ENCODE peak calls at places on chromosomes 11 and 22, in four cellular contexts. O, Q, D and U are unnamed samples.

GRCh38 chr11:128498846-128499245 is 88.5 kb downstream of the ETS1 start:
- DNase-seq in Q (no peak), O (no peak), D (no peak), U (peak)

GRCh38 chr11:118010738-118011461 is 24.7 kb downstream of the IL10RA start:
- DNase-seq in D (peak), O (no peak), Q (peak), U (no peak)

GRCh38 chr11:47488111-47488510 is 39.2 kb upstream of the RAPSN start:
- DNase-seq in O (no peak), D (no peak), Q (no peak), U (no peak)

GRCh38 chr22:31019276-31019930 is 50.3 kb downstream of the TUG1 start:
- DNase-seq in D (no peak), O (no peak), Q (no peak), U (no peak)

GRCh38 chr11:120517390-120518315 is 6.1 kb downstream of the GRIK4 start:
- DNase-seq in O (no peak), D (no peak), Q (peak), U (peak)

GRCh38 chr11:11977206-11977938 is 31.1 kb downstream of the DKK3 start:
- DNase-seq in D (peak), O (peak), Q (peak), U (peak)

GRCh38 chr11:33013706-33014105 is 2.0 kb upstream of the DEPDC7 start:
- DNase-seq in D (no peak), O (no peak), Q (no peak), U (peak)

GRCh38 chr11:2314525-2315394 is 12.9 kb downstream of the TSPAN32 start:
- DNase-seq in O (no peak), Q (peak), D (peak), U (peak)

GRCh38 chr11:13603661-13604060 is 64.8 kb upstream of the FAR1 start:
- DNase-seq in D (no peak), Q (no peak), O (no peak), U (no peak)

GRCh38 chr11:27861706-27862430 is 161.6 kb upstream of the BDNF start:
- DNase-seq in Q (no peak), O (peak), D (no peak), U (peak)

GRCh38 chr11:116148056-116148455 is 624.7 kb downstream of the BUD13 start:
- DNase-seq in O (no peak), D (no peak), Q (no peak), U (no peak)

GRCh38 chr22:38742176-38742942 is 13.4 kb downstream of the SUN2 start:
- DNase-seq in Q (no peak), O (no peak), D (no peak), U (no peak)

GRCh38 chr11:34145073-34145472 is 39.6 kb downstream of the NAT10 start:
- DNase-seq in O (no peak), Q (no peak), D (no peak), U (no peak)

GRCh38 chr22:29334696-29335344 is 19.3 kb upstream of the RASL10A start:
- DNase-seq in Q (no peak), O (no peak), D (no peak), U (no peak)

GRCh38 chr11:130848361-130849214 is 67.7 kb downstream of the SNX19 start:
- DNase-seq in D (no peak), O (no peak), Q (no peak), U (no peak)

GRCh38 chr22:50529416-50530279 is at the start of gene TYMP:
- DNase-seq in Q (peak), D (peak), O (no peak), U (no peak)

GRCh38 chr11:27592111-27592780 is 85.7 kb upstream of the LIN7C start:
- DNase-seq in Q (no peak), D (no peak), O (no peak), U (peak)

GRCh38 chr11:134068829-134069425 is at the start of gene JAM3:
- DNase-seq in Q (peak), O (peak), D (peak), U (peak)

GRCh38 chr22:22168190-22168940 is 76.2 kb upstream of the VPREB1 start:
- DNase-seq in D (peak), Q (no peak), O (no peak), U (peak)

GRCh38 chr22:46193898-46194310 is 43.6 kb downstream of the PPARA start:
- DNase-seq in D (no peak), Q (no peak), O (no peak), U (no peak)

GRCh38 chr11:120131941-120132644 is 5.8 kb downstream of the TRIM29 start:
- DNase-seq in Q (peak), D (peak), O (peak), U (no peak)

GRCh38 chr22:29231971-29232959 is 26.6 kb downstream of the EMID1 start:
- DNase-seq in D (peak), O (no peak), Q (no peak), U (no peak)

GRCh38 chr22:29375436-29376076 is 12.8 kb downstream of the AP1B1 start:
- DNase-seq in Q (no peak), O (no peak), D (no peak), U (peak)

GRCh38 chr22:50687829-50688228 is 15.2 kb downstream of the SHANK3 start:
- DNase-seq in D (no peak), O (no peak), Q (peak), U (no peak)

GRCh38 chr22:36165161-36165560 is 4.6 kb upstream of the APOL3 start:
- DNase-seq in O (no peak), D (no peak), Q (no peak), U (no peak)
- H3K27ac ChIP-seq in O (no peak), D (no peak), Q (no peak), U (no peak)

DNA sequence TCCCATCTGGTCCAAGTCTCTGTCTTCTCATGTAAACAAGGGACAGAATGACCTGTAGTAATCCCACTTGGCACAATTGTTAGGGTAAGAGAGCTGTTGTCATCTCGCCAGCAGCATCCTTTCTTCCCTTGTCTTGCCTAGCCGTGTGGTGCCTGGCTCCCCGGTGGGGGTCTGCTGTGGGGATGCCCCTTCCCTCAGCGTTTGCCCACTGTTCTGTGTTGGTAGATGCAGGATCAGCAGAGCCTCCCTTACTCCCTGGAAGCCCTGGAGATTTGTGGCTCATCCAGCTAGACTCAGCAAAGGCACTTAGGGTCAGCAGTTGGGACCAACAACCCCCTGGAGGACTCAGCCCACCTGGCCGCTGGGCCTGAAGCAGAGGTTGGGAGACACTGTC is 13.0 kb downstream of the ACO2 start:
- DNase-seq in D (no peak), Q (no peak), O (no peak), U (no peak)
- H3K27ac ChIP-seq in D (no peak), Q (peak), O (peak), U (no peak)

GRCh38 chr22:41900652-41901312 is 14.1 kb downstream of the SHISA8 start:
- DNase-seq in D (no peak), O (no peak), Q (no peak), U (no peak)
- H3K27ac ChIP-seq in D (no peak), O (peak), Q (no peak), U (no peak)

GRCh38 chr11:94125408-94126120 is 3.1 kb upstream of the PANX1 start:
- DNase-seq in O (no peak), D (no peak), Q (no peak), U (no peak)
- H3K27ac ChIP-seq in O (no peak), D (no peak), Q (no peak), U (no peak)

GRCh38 chr11:68581439-68581838 is 102.9 kb upstream of the GAL start:
- DNase-seq in D (no peak), Q (peak), O (no peak), U (no peak)
- H3K27ac ChIP-seq in D (no peak), Q (peak), O (peak), U (no peak)

GRCh38 chr22:42897960-42898359 is 40.9 kb upstream of the ARFGAP3 start:
- DNase-seq in D (no peak), Q (no peak), O (no peak), U (no peak)

GRCh38 chr22:42893366-42894150 is 36.5 kb upstream of the ARFGAP3 start:
- DNase-seq in O (no peak), D (no peak), Q (no peak), U (no peak)

GRCh38 chr22:42895087-42895486 is 38.0 kb upstream of the ARFGAP3 start:
- DNase-seq in D (no peak), Q (no peak), O (no peak), U (no peak)

GRCh38 chr22:42892571-42893316 is 35.7 kb upstream of the ARFGAP3 start:
- DNase-seq in Q (no peak), O (no peak), D (peak), U (no peak)

DNA sequence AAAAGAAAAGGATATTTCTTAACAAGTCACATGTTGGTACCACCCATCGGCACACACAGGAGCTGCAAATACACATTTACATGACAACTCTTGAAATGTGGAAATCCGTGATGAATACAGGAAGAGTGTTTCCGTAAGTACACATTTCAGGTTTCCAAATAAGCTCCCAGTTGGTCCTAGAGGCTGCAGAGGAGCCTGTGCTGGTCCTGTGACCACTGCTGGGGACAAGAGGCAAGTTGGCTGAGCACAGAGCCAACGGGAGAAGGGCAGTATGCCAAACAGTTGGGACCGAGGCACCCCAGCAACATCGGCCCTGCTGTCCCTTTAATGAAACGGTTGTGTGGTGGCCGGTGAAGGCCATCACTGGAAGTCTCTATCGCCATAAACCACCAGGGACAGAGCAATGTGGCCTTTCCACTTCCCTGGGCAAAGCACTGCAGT is 38.5 kb upstream of the ARFGAP3 start:
- DNase-seq in O (no peak), Q (no peak), D (no peak), U (no peak)
- H3K27ac ChIP-seq in O (no peak), Q (peak), D (peak), U (no peak)

GRCh38 chr22:32625985-32626384 is 151.4 kb downstream of the FBXO7 start:
- DNase-seq in D (no peak), Q (peak), O (no peak), U (no peak)
- H3K27ac ChIP-seq in D (no peak), Q (no peak), O (no peak), U (peak)

DNA sequence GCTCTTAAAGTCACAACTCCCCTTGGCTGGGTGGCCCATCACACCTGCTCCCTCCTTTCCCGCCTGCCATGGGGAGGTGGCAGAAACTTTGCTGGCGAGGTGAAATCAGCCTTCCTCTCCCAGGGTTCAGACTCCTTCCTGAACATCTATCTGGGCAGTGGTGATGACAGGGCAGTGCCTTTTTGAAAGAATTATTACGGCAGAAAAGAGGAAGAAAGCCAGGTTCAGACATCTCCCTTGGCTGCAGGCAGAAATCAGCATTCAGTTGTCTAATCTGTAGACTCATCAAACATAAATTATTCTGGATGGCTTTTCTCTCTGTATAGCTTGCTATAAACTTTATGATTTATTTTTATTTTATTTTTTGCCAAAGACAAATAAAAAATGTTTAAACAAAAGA is 70.6 kb downstream of the LDLRAD3 start:
- DNase-seq in D (no peak), Q (no peak), O (no peak), U (no peak)
- H3K27ac ChIP-seq in D (no peak), Q (no peak), O (peak), U (no peak)

GRCh38 chr22:48070760-48071159 is 1308.3 kb downstream of the TBC1D22A start:
- DNase-seq in Q (no peak), D (no peak), O (no peak), U (no peak)
- H3K27ac ChIP-seq in Q (no peak), D (no peak), O (no peak), U (no peak)